ENCODE peak calls at places on chromosomes 16 and 17, in eight cellular contexts. One of them, this sample, is unnamed.

GRCh38 chr16:81238296-81239011 is at the start of gene BCO1:
- DNase-seq in CD4-positive, alpha-beta T cell: no peak
- DNase-seq in LoVo: peak; percentile 68
- DNase-seq in memory B cell: no peak
- DNase-seq in HuH-7: no peak
- DNase-seq in aorta: no peak
- DNase-seq in RWPE1: peak; percentile 49
- DNase-seq in activated CD8-positive, alpha-beta T cell treated with anti-CD3 and anti-CD28 coated beads for 36 hours: no peak
- DNase-seq in this sample: peak; percentile 44

GRCh38 chr16:69326172-69326873 is 4.1 kb downstream of the PDF start:
- DNase-seq in RWPE1: no peak
- DNase-seq in aorta: no peak
- DNase-seq in CD4-positive, alpha-beta T cell: no peak
- DNase-seq in HuH-7: peak; percentile 83
- DNase-seq in memory B cell: no peak
- DNase-seq in activated CD8-positive, alpha-beta T cell treated with anti-CD3 and anti-CD28 coated beads for 36 hours: no peak
- DNase-seq in LoVo: no peak
- DNase-seq in this sample: no peak

GRCh38 chr17:81520021-81520894 is 7.7 kb upstream of the ACTG1 start:
- DNase-seq in CD4-positive, alpha-beta T cell: no peak
- DNase-seq in HuH-7: no peak
- DNase-seq in aorta: no peak
- DNase-seq in LoVo: no peak
- DNase-seq in memory B cell: no peak
- DNase-seq in activated CD8-positive, alpha-beta T cell treated with anti-CD3 and anti-CD28 coated beads for 36 hours: no peak
- DNase-seq in RWPE1: no peak
- DNase-seq in this sample: no peak

GRCh38 chr17:50637829-50638571 is 3.3 kb downstream of the ABCC3 start:
- DNase-seq in aorta: peak; percentile 31
- DNase-seq in memory B cell: no peak
- DNase-seq in activated CD8-positive, alpha-beta T cell treated with anti-CD3 and anti-CD28 coated beads for 36 hours: no peak
- DNase-seq in LoVo: no peak
- DNase-seq in RWPE1: no peak
- DNase-seq in CD4-positive, alpha-beta T cell: no peak
- DNase-seq in HuH-7: no peak
- DNase-seq in this sample: no peak

GRCh38 chr17:50162466-50163254 is 3.1 kb upstream of the SGCA start:
- DNase-seq in memory B cell: no peak
- DNase-seq in LoVo: no peak
- DNase-seq in aorta: peak; percentile 21
- DNase-seq in HuH-7: no peak
- DNase-seq in CD4-positive, alpha-beta T cell: no peak
- DNase-seq in RWPE1: no peak
- DNase-seq in activated CD8-positive, alpha-beta T cell treated with anti-CD3 and anti-CD28 coated beads for 36 hours: peak; percentile 47
- DNase-seq in this sample: peak; percentile 39

GRCh38 chr16:46908540-46909372 is 24.6 kb downstream of the GPT2 start:
- DNase-seq in memory B cell: peak; percentile 36
- DNase-seq in HuH-7: peak; percentile 67
- DNase-seq in aorta: no peak
- DNase-seq in CD4-positive, alpha-beta T cell: peak; percentile 33
- DNase-seq in RWPE1: peak; percentile 71
- DNase-seq in activated CD8-positive, alpha-beta T cell treated with anti-CD3 and anti-CD28 coated beads for 36 hours: peak; percentile 68
- DNase-seq in LoVo: peak; percentile 53
- DNase-seq in this sample: peak; percentile 82

GRCh38 chr16:77833906-77834599 is 45.7 kb downstream of the VAT1L start:
- DNase-seq in aorta: no peak
- DNase-seq in CD4-positive, alpha-beta T cell: no peak
- DNase-seq in RWPE1: peak; percentile 55
- DNase-seq in activated CD8-positive, alpha-beta T cell treated with anti-CD3 and anti-CD28 coated beads for 36 hours: no peak
- DNase-seq in HuH-7: no peak
- DNase-seq in memory B cell: no peak
- DNase-seq in LoVo: no peak
- DNase-seq in this sample: peak; percentile 93

GRCh38 chr16:86243571-86244154 is 266.7 kb upstream of the FOXF1 start:
- DNase-seq in aorta: no peak
- DNase-seq in CD4-positive, alpha-beta T cell: no peak
- DNase-seq in HuH-7: no peak
- DNase-seq in activated CD8-positive, alpha-beta T cell treated with anti-CD3 and anti-CD28 coated beads for 36 hours: no peak
- DNase-seq in RWPE1: no peak
- DNase-seq in LoVo: no peak
- DNase-seq in memory B cell: no peak
- DNase-seq in this sample: no peak

GRCh38 chr17:28112199-28112995 is 69.9 kb downstream of the NLK start:
- DNase-seq in HuH-7: no peak
- DNase-seq in aorta: no peak
- DNase-seq in RWPE1: no peak
- DNase-seq in memory B cell: no peak
- DNase-seq in LoVo: no peak
- DNase-seq in CD4-positive, alpha-beta T cell: no peak
- DNase-seq in activated CD8-positive, alpha-beta T cell treated with anti-CD3 and anti-CD28 coated beads for 36 hours: no peak
- DNase-seq in this sample: peak; percentile 59

GRCh38 chr17:65279456-65279855 is 142.3 kb downstream of the RGS9 start:
- DNase-seq in CD4-positive, alpha-beta T cell: no peak
- DNase-seq in RWPE1: no peak
- DNase-seq in HuH-7: no peak
- DNase-seq in activated CD8-positive, alpha-beta T cell treated with anti-CD3 and anti-CD28 coated beads for 36 hours: no peak
- DNase-seq in aorta: no peak
- DNase-seq in memory B cell: no peak
- DNase-seq in LoVo: no peak
- DNase-seq in this sample: no peak

GRCh38 chr17:16662936-16663335 is 9.3 kb upstream of the ZNF624 start:
- DNase-seq in RWPE1: peak; percentile 15
- DNase-seq in LoVo: no peak
- DNase-seq in aorta: no peak
- DNase-seq in activated CD8-positive, alpha-beta T cell treated with anti-CD3 and anti-CD28 coated beads for 36 hours: no peak
- DNase-seq in memory B cell: no peak
- DNase-seq in CD4-positive, alpha-beta T cell: no peak
- DNase-seq in HuH-7: no peak
- DNase-seq in this sample: no peak

GRCh38 chr16:58020628-58021521 is 4.7 kb upstream of the MMP15 start:
- DNase-seq in activated CD8-positive, alpha-beta T cell treated with anti-CD3 and anti-CD28 coated beads for 36 hours: peak; percentile 84
- DNase-seq in HuH-7: no peak
- DNase-seq in aorta: no peak
- DNase-seq in memory B cell: peak; percentile 42
- DNase-seq in LoVo: no peak
- DNase-seq in CD4-positive, alpha-beta T cell: peak; percentile 57
- DNase-seq in RWPE1: no peak
- DNase-seq in this sample: peak; percentile 71

GRCh38 chr17:80946449-80946848 is 45.2 kb upstream of the CHMP6 start:
- DNase-seq in aorta: no peak
- DNase-seq in LoVo: no peak
- DNase-seq in HuH-7: no peak
- DNase-seq in memory B cell: no peak
- DNase-seq in activated CD8-positive, alpha-beta T cell treated with anti-CD3 and anti-CD28 coated beads for 36 hours: no peak
- DNase-seq in CD4-positive, alpha-beta T cell: no peak
- DNase-seq in RWPE1: no peak
- DNase-seq in this sample: no peak

This sample was measured in dermis blood vessel endothelial cell.